ENCODE peak calls at places on chromosomes 3 and 15, in five cellular contexts. V is uterus, X is tibial artery, H is bronchial epithelial cell, D is astrocyte of the spinal cord. A is an unnamed sample.

GRCh38 chr3:195876297-195877031 is 31.9 kb downstream of the TNK2 start:
- DNase-seq in V (no peak), X (peak), H (no peak), D (no peak), A (peak)

GRCh38 chr3:139103484-139103883 is 58.8 kb upstream of the PRR23C start:
- DNase-seq in V (no peak), X (no peak), H (no peak), D (no peak), A (no peak)

GRCh38 chr15:71109890-71110289 is 5.4 kb upstream of the THSD4 start:
- DNase-seq in V (no peak), X (no peak), H (no peak), D (no peak), A (no peak)

GRCh38 chr3:185270956-185271332 is 17.1 kb upstream of the EHHADH start:
- DNase-seq in V (no peak), X (no peak), H (peak), D (no peak), A (no peak)

GRCh38 chr15:91263632-91264477 is 163.8 kb downstream of the SV2B start:
- DNase-seq in V (peak), X (peak), H (peak), D (no peak), A (no peak)

GRCh38 chr15:31487811-31488436 is 161.3 kb downstream of the KLF13 start:
- DNase-seq in V (no peak), X (no peak), H (peak), D (no peak), A (peak)

GRCh38 chr3:42868841-42869240 is 6.8 kb downstream of the CYP8B1 start:
- DNase-seq in V (no peak), X (no peak), H (no peak), D (no peak), A (no peak)

GRCh38 chr3:10337323-10338163 is 16.6 kb upstream of the SEC13 start:
- DNase-seq in V (no peak), X (no peak), H (no peak), D (no peak), A (no peak)

GRCh38 chr3:150371741-150372254 is 36.3 kb upstream of the TSC22D2 start:
- DNase-seq in V (peak), X (no peak), H (peak), D (peak), A (peak)

GRCh38 chr15:95567686-95568085 is 762.8 kb upstream of the NR2F2 start:
- DNase-seq in V (no peak), X (no peak), H (no peak), D (peak), A (no peak)

GRCh38 chr3:59609967-59610366 is 560.1 kb upstream of the CFAP20DC start:
- DNase-seq in V (no peak), X (no peak), H (peak), D (no peak), A (no peak)

GRCh38 chr15:85754993-85755392 is 39.7 kb downstream of the KLHL25 start:
- DNase-seq in V (peak), X (peak), H (no peak), D (no peak), A (no peak)

GRCh38 chr3:38247366-38248035 is 18.1 kb upstream of the SLC22A13 start:
- DNase-seq in V (no peak), X (no peak), H (peak), D (peak), A (peak)

GRCh38 chr3:74079961-74080562 is 455.3 kb upstream of the PDZRN3 start:
- DNase-seq in V (no peak), X (no peak), H (no peak), D (no peak), A (no peak)

GRCh38 chr3:141425523-141426233 is 57.4 kb downstream of the ZBTB38 start:
- DNase-seq in V (no peak), X (no peak), H (no peak), D (peak), A (no peak)

GRCh38 chr3:149657458-149657795 is 398 bp downstream of the WWTR1 start:
- DNase-seq in V (peak), X (peak), H (peak), D (peak), A (peak)

GRCh38 chr3:37945803-37946530 is 44.6 kb upstream of the VILL start:
- DNase-seq in V (no peak), X (no peak), H (peak), D (no peak), A (peak)

GRCh38 chr3:50242371-50242770 is 6.4 kb downstream of the GNAI2 start:
- DNase-seq in V (no peak), X (no peak), H (no peak), D (no peak), A (no peak)

GRCh38 chr3:143295201-143296080 is 175.9 kb downstream of the CHST2 start:
- DNase-seq in V (no peak), X (no peak), H (peak), D (no peak), A (no peak)

GRCh38 chr15:41487802-41488201 is 5.9 kb upstream of the ITPKA start:
- DNase-seq in V (no peak), X (no peak), H (no peak), D (no peak), A (no peak)

GRCh38 chr3:51283421-51283820 is 101.7 kb upstream of the MANF start:
- DNase-seq in V (no peak), X (no peak), H (peak), D (peak), A (no peak)

GRCh38 chr3:52136513-52136912 is 17.7 kb downstream of the POC1A start:
- DNase-seq in V (no peak), X (peak), H (no peak), D (peak), A (no peak)

GRCh38 chr15:40937762-40938529 is 8.8 kb downstream of the DLL4 start:
- DNase-seq in V (no peak), X (no peak), H (peak), D (no peak), A (peak)

GRCh38 chr3:132117642-132118041 is 82.8 kb upstream of the CPNE4 start:
- DNase-seq in V (no peak), X (no peak), H (peak), D (no peak), A (no peak)

GRCh38 chr15:59400103-59400813 is 27.6 kb upstream of the MYO1E start:
- DNase-seq in V (no peak), X (no peak), H (peak), D (no peak), A (no peak)

GRCh38 chr3:42839616-42840015 is 30.4 kb downstream of the ACKR2 start:
- DNase-seq in V (no peak), X (no peak), H (peak), D (peak), A (peak)

GRCh38 chr3:172813462-172813861 is 62.9 kb downstream of the ECT2 start:
- DNase-seq in V (no peak), X (no peak), H (no peak), D (no peak), A (no peak)

GRCh38 chr3:56823421-56823926 is 21.7 kb upstream of the ARHGEF3 start:
- DNase-seq in V (no peak), X (no peak), H (no peak), D (no peak), A (no peak)

GRCh38 chr3:175911937-175912336 is 1052.8 kb downstream of the NAALADL2 start:
- DNase-seq in V (no peak), X (no peak), H (no peak), D (no peak), A (no peak)

GRCh38 chr3:8970971-8971589 is 7.8 kb upstream of the RAD18 start:
- DNase-seq in V (peak), X (no peak), H (peak), D (peak), A (peak)

GRCh38 chr3:13896473-13897154 is 16.7 kb upstream of the WNT7A start:
- DNase-seq in V (peak), X (peak), H (peak), D (peak), A (peak)

GRCh38 chr3:89635137-89635536 is 527.7 kb downstream of the EPHA3 start:
- DNase-seq in V (no peak), X (no peak), H (peak), D (no peak), A (no peak)

GRCh38 chr3:45647148-45647619 is 42.0 kb upstream of the SACM1L start:
- DNase-seq in V (no peak), X (peak), H (peak), D (peak), A (peak)

GRCh38 chr3:124299831-124300230 is 307.9 kb upstream of the ROPN1 start:
- DNase-seq in V (no peak), X (no peak), H (no peak), D (no peak), A (no peak)
- TF ChIP-seq CTCF in V (no peak), X (no peak), H (no peak), D (no peak), A (no peak)

GRCh38 chr3:66039590-66039887 is 821 bp upstream of the MAGI1 start:
- DNase-seq in V (peak), X (peak), H (no peak), D (no peak), A (peak)
- TF ChIP-seq CTCF in V (no peak), X (no peak), H (no peak), D (no peak), A (no peak)

DNA sequence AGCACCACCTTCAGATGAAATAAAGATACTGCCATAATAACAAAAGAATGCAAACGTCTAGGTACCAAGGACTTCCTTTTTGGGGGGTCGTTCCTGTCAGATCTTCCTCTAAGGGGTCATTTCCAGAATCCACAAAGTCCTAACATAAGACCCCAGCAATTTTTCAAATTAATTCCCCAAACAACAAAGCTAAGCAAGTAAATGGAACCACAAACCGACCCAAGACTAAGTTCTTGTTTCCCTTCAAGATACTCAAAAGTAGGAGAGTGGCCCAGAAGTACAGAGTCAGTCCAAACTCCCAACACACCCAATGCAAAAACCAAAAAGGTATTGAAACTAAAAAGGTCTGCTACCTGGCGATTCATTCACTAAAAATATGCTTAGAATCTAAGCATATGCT is 1.2 kb downstream of the RYK start:
- DNase-seq in V (no peak), X (no peak), H (peak), D (peak), A (no peak)
- TF ChIP-seq CTCF in V (no peak), X (no peak), H (no peak), D (no peak), A (no peak)

DNA sequence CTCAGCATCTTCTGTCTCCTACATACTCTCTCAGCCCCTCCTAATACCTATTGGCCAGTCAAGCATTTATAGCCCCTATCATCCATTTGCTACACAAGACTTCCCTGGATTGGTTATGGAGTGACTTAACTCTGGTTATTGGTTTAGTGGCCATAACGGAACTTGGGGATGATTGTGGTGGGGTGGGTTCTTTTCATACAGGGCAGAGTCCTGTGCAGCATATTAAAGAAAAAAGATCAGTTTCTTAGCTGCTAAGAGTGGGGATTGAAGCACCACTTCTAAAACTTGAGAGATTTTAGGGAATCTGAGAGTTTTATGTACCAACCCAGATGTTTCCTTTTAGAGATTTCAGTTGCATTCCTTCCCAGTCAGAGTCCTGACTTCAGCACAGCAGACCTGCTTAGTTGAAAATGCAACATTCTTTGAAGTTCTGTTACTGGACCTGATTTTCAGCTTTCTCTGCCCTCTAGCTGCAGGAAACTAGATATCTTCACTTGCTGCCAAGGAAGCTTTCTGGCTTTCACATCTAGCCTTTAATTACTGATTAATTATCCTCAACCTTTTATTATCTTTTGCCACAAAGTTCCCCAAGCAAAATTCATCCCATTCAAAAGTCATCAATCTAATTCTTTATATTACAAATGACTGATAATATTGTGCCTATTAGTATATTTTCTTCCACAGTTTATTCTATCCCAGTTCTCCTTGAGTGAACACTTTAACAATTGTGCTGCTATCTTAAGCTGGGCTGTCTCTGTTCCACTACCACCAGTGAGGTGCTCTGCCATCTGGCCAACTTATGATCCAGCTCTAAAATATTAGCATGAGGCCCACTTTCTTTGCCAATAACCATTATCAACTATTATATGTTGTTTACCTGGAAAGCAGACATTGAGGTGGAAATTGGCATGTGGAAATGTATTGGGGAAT is 906.0 kb upstream of the ALCAM start:
- DNase-seq in V (no peak), X (no peak), H (peak), D (peak), A (peak)
- TF ChIP-seq CTCF in V (no peak), X (peak), H (peak), D (peak), A (peak)

GRCh38 chr3:170908235-170909116 is at the start of gene EIF5A2:
- DNase-seq in V (peak), X (peak), H (peak), D (peak), A (peak)
- TF ChIP-seq CTCF in V (no peak), X (no peak), H (no peak), D (no peak), A (no peak)

GRCh38 chr3:154314152-154314551 is 10.1 kb downstream of the DHX36 start:
- DNase-seq in V (no peak), X (no peak), H (no peak), D (no peak), A (peak)
- TF ChIP-seq CTCF in V (no peak), X (no peak), H (no peak), D (no peak), A (peak)

GRCh38 chr3:180594631-180595348 is 7.2 kb upstream of the TTC14 start:
- DNase-seq in V (no peak), X (no peak), H (peak), D (peak), A (peak)
- TF ChIP-seq CTCF in V (no peak), X (no peak), H (peak), D (peak), A (peak)

GRCh38 chr3:126132751-126133511 is 47.5 kb downstream of the ALDH1L1 start:
- DNase-seq in V (peak), X (peak), H (no peak), D (no peak), A (peak)
- TF ChIP-seq CTCF in V (no peak), X (no peak), H (peak), D (peak), A (peak)